ENCODE peak calls at places on chromosomes 1 and 21, in eight cellular contexts. One of them, this sample, is unnamed.

GRCh38 chr1:5858246-5858645 is 134.0 kb downstream of the NPHP4 start:
- DNase-seq in BE2C: no peak
- DNase-seq in psoas muscle: no peak
- DNase-seq in hepatocyte: no peak
- DNase-seq in osteoblast: no peak
- DNase-seq in IMR-90: no peak
- DNase-seq in tibial artery: no peak
- DNase-seq in AG04449: no peak
- DNase-seq in this sample: no peak

GRCh38 chr1:158124034-158124433 is 56.7 kb upstream of the CD1D start:
- DNase-seq in IMR-90: peak; percentile 9
- DNase-seq in BE2C: no peak
- DNase-seq in psoas muscle: no peak
- DNase-seq in AG04449: no peak
- DNase-seq in tibial artery: no peak
- DNase-seq in osteoblast: no peak
- DNase-seq in hepatocyte: no peak
- DNase-seq in this sample: peak; percentile 95

GRCh38 chr1:151519667-151520066 is 8.5 kb downstream of the CGN start:
- DNase-seq in hepatocyte: no peak
- DNase-seq in IMR-90: no peak
- DNase-seq in AG04449: no peak
- DNase-seq in psoas muscle: no peak
- DNase-seq in osteoblast: no peak
- DNase-seq in BE2C: no peak
- DNase-seq in tibial artery: no peak
- DNase-seq in this sample: no peak

GRCh38 chr1:190904091-190904695 is 426.5 kb upstream of the BRINP3 start:
- DNase-seq in psoas muscle: no peak
- DNase-seq in IMR-90: peak; percentile 85
- DNase-seq in hepatocyte: no peak
- DNase-seq in AG04449: peak; percentile 33
- DNase-seq in BE2C: no peak
- DNase-seq in tibial artery: no peak
- DNase-seq in osteoblast: no peak
- DNase-seq in this sample: peak; percentile 77

GRCh38 chr21:46226920-46227599 is 1.5 kb downstream of the LSS start:
- DNase-seq in osteoblast: peak; percentile 90
- DNase-seq in IMR-90: peak; percentile 78
- DNase-seq in tibial artery: no peak
- DNase-seq in AG04449: peak; percentile 37
- DNase-seq in BE2C: no peak
- DNase-seq in hepatocyte: peak; percentile 36
- DNase-seq in psoas muscle: no peak
- DNase-seq in this sample: peak; percentile 85

GRCh38 chr1:214116258-214116657 is 128.5 kb downstream of the PROX1 start:
- DNase-seq in BE2C: no peak
- DNase-seq in hepatocyte: no peak
- DNase-seq in osteoblast: no peak
- DNase-seq in tibial artery: no peak
- DNase-seq in IMR-90: no peak
- DNase-seq in AG04449: no peak
- DNase-seq in psoas muscle: no peak
- DNase-seq in this sample: no peak

GRCh38 chr1:53198241-53198651 is 1.6 kb downstream of the CPT2 start:
- DNase-seq in IMR-90: no peak
- DNase-seq in psoas muscle: no peak
- DNase-seq in tibial artery: no peak
- DNase-seq in hepatocyte: peak; percentile 44
- DNase-seq in osteoblast: peak; percentile 58
- DNase-seq in AG04449: no peak
- DNase-seq in BE2C: no peak
- DNase-seq in this sample: peak; percentile 83

GRCh38 chr1:64038119-64038518 is 165.3 kb upstream of the UBE2U start:
- DNase-seq in IMR-90: no peak
- DNase-seq in hepatocyte: no peak
- DNase-seq in psoas muscle: no peak
- DNase-seq in BE2C: no peak
- DNase-seq in tibial artery: no peak
- DNase-seq in osteoblast: no peak
- DNase-seq in AG04449: no peak
- DNase-seq in this sample: no peak

GRCh38 chr1:226645279-226645976 is 93.7 kb downstream of the ITPKB start:
- DNase-seq in tibial artery: no peak
- DNase-seq in psoas muscle: peak; percentile 32
- DNase-seq in IMR-90: no peak
- DNase-seq in BE2C: no peak
- DNase-seq in AG04449: no peak
- DNase-seq in hepatocyte: no peak
- DNase-seq in osteoblast: no peak
- DNase-seq in this sample: no peak

GRCh38 chr1:240683576-240683975 is 71.6 kb upstream of the GREM2 start:
- DNase-seq in hepatocyte: no peak
- DNase-seq in tibial artery: peak; percentile 47
- DNase-seq in BE2C: no peak
- DNase-seq in osteoblast: no peak
- DNase-seq in psoas muscle: peak; percentile 58
- DNase-seq in AG04449: no peak
- DNase-seq in IMR-90: no peak
- DNase-seq in this sample: no peak

GRCh38 chr1:233802611-233803010 is 101.9 kb upstream of the SLC35F3 start:
- DNase-seq in osteoblast: no peak
- DNase-seq in psoas muscle: no peak
- DNase-seq in tibial artery: no peak
- DNase-seq in hepatocyte: no peak
- DNase-seq in IMR-90: no peak
- DNase-seq in AG04449: no peak
- DNase-seq in BE2C: no peak
- DNase-seq in this sample: no peak

GRCh38 chr1:209587778-209588177 is 4.3 kb downstream of the CAMK1G start:
- DNase-seq in psoas muscle: no peak
- DNase-seq in osteoblast: peak; percentile 83
- DNase-seq in hepatocyte: peak; percentile 19
- DNase-seq in AG04449: no peak
- DNase-seq in BE2C: no peak
- DNase-seq in tibial artery: no peak
- DNase-seq in IMR-90: no peak
- DNase-seq in this sample: peak; percentile 46

GRCh38 chr21:33980276-33980916 is 64.8 kb upstream of the ATP5PO start:
- DNase-seq in osteoblast: no peak
- DNase-seq in psoas muscle: no peak
- DNase-seq in tibial artery: no peak
- DNase-seq in IMR-90: no peak
- DNase-seq in BE2C: no peak
- DNase-seq in AG04449: no peak
- DNase-seq in hepatocyte: no peak
- DNase-seq in this sample: peak; percentile 7

GRCh38 chr1:230315099-230315498 is 111.0 kb downstream of the PGBD5 start:
- DNase-seq in psoas muscle: no peak
- DNase-seq in BE2C: no peak
- DNase-seq in AG04449: no peak
- DNase-seq in IMR-90: no peak
- DNase-seq in tibial artery: no peak
- DNase-seq in osteoblast: no peak
- DNase-seq in hepatocyte: no peak
- DNase-seq in this sample: no peak
- TF ChIP-seq CTCF in psoas muscle: no peak
- TF ChIP-seq CTCF in BE2C: no peak
- TF ChIP-seq CTCF in AG04449: no peak
- TF ChIP-seq CTCF in IMR-90: no peak
- TF ChIP-seq CTCF in tibial artery: no peak
- TF ChIP-seq CTCF in osteoblast: no peak
- TF ChIP-seq CTCF in hepatocyte: no peak
- TF ChIP-seq CTCF in this sample: no peak

DNA sequence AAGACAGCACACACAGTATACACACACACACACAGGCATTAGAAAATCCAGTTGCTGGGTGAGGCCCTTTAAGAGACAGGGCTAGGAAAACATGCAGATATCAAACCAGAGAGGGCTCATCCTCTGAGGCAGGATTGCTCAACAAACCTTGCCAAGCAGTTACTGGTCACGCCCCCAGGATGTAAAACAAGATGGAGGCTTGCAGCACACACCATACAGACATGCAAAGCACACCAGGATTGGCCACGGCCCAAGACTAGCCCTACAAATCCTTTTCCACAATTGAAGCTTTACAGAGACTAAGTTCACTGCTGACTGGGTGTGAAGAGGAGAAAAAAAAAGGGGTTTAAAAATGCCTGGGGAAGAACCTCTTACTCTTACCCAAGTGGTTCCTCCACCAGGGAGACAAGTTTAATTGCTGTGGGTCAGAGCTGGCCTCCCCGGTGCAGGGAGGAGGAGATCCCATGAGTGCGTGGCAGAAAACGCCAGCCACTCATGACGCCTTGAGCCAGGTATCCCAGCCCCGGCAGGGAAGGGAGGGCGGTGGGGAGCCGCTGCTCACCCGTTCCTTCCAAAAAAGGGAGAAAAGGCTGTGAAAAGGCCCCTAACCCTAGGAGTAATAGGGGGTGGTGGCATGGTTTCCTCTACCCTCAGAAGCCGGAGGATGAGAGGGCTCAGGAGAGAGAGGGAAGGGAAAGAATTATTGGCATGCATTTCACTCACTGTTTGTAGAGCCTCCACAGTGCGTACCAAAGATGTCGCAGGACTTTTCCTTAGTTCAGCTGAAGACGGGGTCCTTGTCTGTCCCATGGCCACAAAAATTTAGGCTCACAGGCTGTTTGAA is 594.6 kb upstream of the ZP4 start:
- DNase-seq in hepatocyte: peak; percentile 69
- DNase-seq in tibial artery: peak; percentile 44
- DNase-seq in BE2C: peak; percentile 20
- DNase-seq in AG04449: no peak
- DNase-seq in IMR-90: peak; percentile 60
- DNase-seq in osteoblast: peak; percentile 31
- DNase-seq in psoas muscle: no peak
- DNase-seq in this sample: peak; percentile 69
- H3K4me3 ChIP-seq in hepatocyte: peak overlapping the region; percentile 18
- H3K4me3 ChIP-seq in tibial artery: peak overlapping the region; percentile 52
- H3K4me3 ChIP-seq in BE2C: no peak overlapping the region
- H3K4me3 ChIP-seq in AG04449: no peak overlapping the region
- H3K4me3 ChIP-seq in IMR-90: no peak overlapping the region
- H3K4me3 ChIP-seq in osteoblast: peak overlapping the region; percentile 82
- H3K4me3 ChIP-seq in psoas muscle: no peak overlapping the region
- H3K4me3 ChIP-seq in this sample: no peak overlapping the region

GRCh38 chr1:162232034-162232433 is 144.6 kb downstream of the SPATA46 start:
- DNase-seq in IMR-90: no peak
- DNase-seq in psoas muscle: no peak
- DNase-seq in tibial artery: no peak
- DNase-seq in hepatocyte: no peak
- DNase-seq in AG04449: no peak
- DNase-seq in osteoblast: no peak
- DNase-seq in BE2C: no peak
- DNase-seq in this sample: no peak

GRCh38 chr1:162230517-162230916 is 146.1 kb downstream of the SPATA46 start:
- DNase-seq in tibial artery: no peak
- DNase-seq in hepatocyte: no peak
- DNase-seq in BE2C: no peak
- DNase-seq in psoas muscle: no peak
- DNase-seq in IMR-90: no peak
- DNase-seq in osteoblast: no peak
- DNase-seq in AG04449: no peak
- DNase-seq in this sample: no peak

GRCh38 chr1:162229534-162229933 is 147.1 kb downstream of the SPATA46 start:
- DNase-seq in tibial artery: no peak
- DNase-seq in IMR-90: no peak
- DNase-seq in psoas muscle: no peak
- DNase-seq in BE2C: no peak
- DNase-seq in hepatocyte: no peak
- DNase-seq in AG04449: no peak
- DNase-seq in osteoblast: no peak
- DNase-seq in this sample: no peak

GRCh38 chr1:162228586-162228985 is 148.1 kb downstream of the SPATA46 start:
- DNase-seq in psoas muscle: no peak
- DNase-seq in IMR-90: no peak
- DNase-seq in hepatocyte: no peak
- DNase-seq in osteoblast: no peak
- DNase-seq in AG04449: no peak
- DNase-seq in BE2C: peak; percentile 25
- DNase-seq in tibial artery: no peak
- DNase-seq in this sample: no peak

GRCh38 chr1:162230096-162230495 is 146.6 kb downstream of the SPATA46 start:
- DNase-seq in osteoblast: no peak
- DNase-seq in hepatocyte: no peak
- DNase-seq in AG04449: no peak
- DNase-seq in tibial artery: no peak
- DNase-seq in BE2C: peak; percentile 16
- DNase-seq in IMR-90: no peak
- DNase-seq in psoas muscle: no peak
- DNase-seq in this sample: peak; percentile 42
- TF ChIP-seq CTCF in osteoblast: no peak
- TF ChIP-seq CTCF in hepatocyte: no peak
- TF ChIP-seq CTCF in AG04449: no peak
- TF ChIP-seq CTCF in tibial artery: no peak
- TF ChIP-seq CTCF in BE2C: peak; percentile 56
- TF ChIP-seq CTCF in IMR-90: no peak
- TF ChIP-seq CTCF in psoas muscle: no peak
- TF ChIP-seq CTCF in this sample: peak; percentile 32

DNA sequence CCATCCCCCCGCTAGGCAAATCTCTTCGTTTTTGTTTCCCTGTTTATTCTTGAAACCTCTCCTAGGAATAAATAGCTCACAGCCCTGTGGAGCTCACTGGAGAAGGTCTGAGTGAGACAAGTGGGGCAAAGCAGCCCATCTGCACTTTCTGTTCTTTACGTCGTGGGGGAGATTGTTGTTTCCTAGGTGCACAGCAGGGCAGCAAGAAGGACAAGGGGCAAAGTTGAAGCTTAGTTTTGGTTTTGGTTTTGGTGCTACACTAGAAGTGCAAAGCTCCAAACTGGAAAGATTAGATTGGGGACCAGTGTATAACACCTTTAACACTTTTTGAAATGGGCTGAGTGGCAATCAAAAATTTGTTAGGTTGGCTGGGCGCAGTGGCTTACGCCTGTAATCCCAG is 76.6 kb downstream of the GPR88 start:
- DNase-seq in IMR-90: no peak
- DNase-seq in psoas muscle: no peak
- DNase-seq in BE2C: no peak
- DNase-seq in tibial artery: no peak
- DNase-seq in osteoblast: no peak
- DNase-seq in hepatocyte: no peak
- DNase-seq in AG04449: no peak
- DNase-seq in this sample: no peak
- H3K4me3 ChIP-seq in IMR-90: no peak overlapping the region
- H3K4me3 ChIP-seq in psoas muscle: no peak overlapping the region
- H3K4me3 ChIP-seq in BE2C: no peak overlapping the region
- H3K4me3 ChIP-seq in tibial artery: no peak overlapping the region
- H3K4me3 ChIP-seq in osteoblast: no peak overlapping the region
- H3K4me3 ChIP-seq in hepatocyte: no peak overlapping the region
- H3K4me3 ChIP-seq in AG04449: no peak overlapping the region
- H3K4me3 ChIP-seq in this sample: no peak overlapping the region